ENCODE peak calls at places on chromosomes 7 and 10, in six cellular contexts. Z, O, I, U, E and M are unnamed samples.

GRCh38 chr7:157238087-157238486 is 98.7 kb upstream of the DNAJB6 start:
- DNase-seq in Z (peak; percentile 53), O (peak; percentile 37), I (peak; percentile 70), U (no peak), E (no peak), M (no peak)

GRCh38 chr7:149855368-149856305 is 17.5 kb downstream of the ZNF862 start:
- DNase-seq in Z (no peak), O (no peak), I (peak; percentile 73), U (no peak), E (peak; percentile 30), M (no peak)

GRCh38 chr10:131899116-131899690 is 1.6 kb upstream of the PPP2R2D start:
- DNase-seq in Z (no peak), O (no peak), I (no peak), U (no peak), E (no peak), M (no peak)

GRCh38 chr10:51357170-51357569 is 282.9 kb downstream of the PRKG1 start:
- DNase-seq in Z (no peak), O (no peak), I (no peak), U (no peak), E (no peak), M (no peak)

GRCh38 chr7:147759327-147759943 is 831.1 kb upstream of the C7orf33 start:
- DNase-seq in Z (peak; percentile 16), O (no peak), I (no peak), U (no peak), E (no peak), M (no peak)

GRCh38 chr10:25974897-25975459 is 40.9 kb downstream of the MYO3A start:
- DNase-seq in Z (no peak), O (no peak), I (no peak), U (peak; percentile 3), E (no peak), M (no peak)

GRCh38 chr10:59311025-59311424 is 51.3 kb downstream of the FAM13C start:
- DNase-seq in Z (no peak), O (no peak), I (no peak), U (no peak), E (no peak), M (no peak)

GRCh38 chr7:127591189-127591588 is 2.3 kb upstream of the FSCN3 start:
- DNase-seq in Z (no peak), O (no peak), I (no peak), U (no peak), E (no peak), M (no peak)

GRCh38 chr10:21724695-21725371 is 190.8 kb downstream of the MLLT10 start:
- DNase-seq in Z (peak; percentile 61), O (peak; percentile 94), I (peak; percentile 65), U (no peak), E (peak; percentile 98), M (peak; percentile 59)

GRCh38 chr7:32560075-32560474 is 64.8 kb downstream of the AVL9 start:
- DNase-seq in Z (no peak), O (no peak), I (no peak), U (no peak), E (no peak), M (no peak)

GRCh38 chr7:96304573-96304972 is 17.3 kb downstream of the SLC25A13 start:
- DNase-seq in Z (no peak), O (no peak), I (no peak), U (no peak), E (no peak), M (no peak)

GRCh38 chr7:39617010-39617409 is 6.4 kb upstream of the RALA start:
- DNase-seq in Z (no peak), O (no peak), I (no peak), U (no peak), E (no peak), M (no peak)

GRCh38 chr10:77448226-77448625 is 189.4 kb downstream of the KCNMA1 start:
- DNase-seq in Z (no peak), O (no peak), I (no peak), U (no peak), E (no peak), M (no peak)

GRCh38 chr7:129170373-129171021 is 17.9 kb upstream of the SMO start:
- DNase-seq in Z (no peak), O (no peak), I (no peak), U (no peak), E (no peak), M (no peak)

GRCh38 chr7:2887816-2888215 is 43.7 kb upstream of the GNA12 start:
- DNase-seq in Z (no peak), O (no peak), I (no peak), U (no peak), E (no peak), M (no peak)

GRCh38 chr7:2884161-2884560 is 40.1 kb upstream of the GNA12 start:
- DNase-seq in Z (no peak), O (no peak), I (no peak), U (no peak), E (no peak), M (no peak)

GRCh38 chr7:2886391-2886790 is 42.3 kb upstream of the GNA12 start:
- DNase-seq in Z (no peak), O (no peak), I (no peak), U (no peak), E (no peak), M (no peak)

GRCh38 chr7:2883101-2883500 is 39.0 kb upstream of the GNA12 start:
- DNase-seq in Z (no peak), O (no peak), I (no peak), U (no peak), E (no peak), M (no peak)

GRCh38 chr7:2886900-2887299 is 42.8 kb upstream of the GNA12 start:
- DNase-seq in Z (peak; percentile 91), O (peak; percentile 87), I (peak; percentile 69), U (no peak), E (peak; percentile 66), M (no peak)
- TF ChIP-seq CHD2 in Z (no peak), O (no peak), I (no peak), U (no peak), E (no peak), M (no peak)

GRCh38 chr7:18532813-18533212 is 37.3 kb downstream of the HDAC9 start:
- DNase-seq in Z (no peak), O (no peak), I (no peak), U (no peak), E (no peak), M (no peak)
- TF ChIP-seq CHD2 in Z (no peak), O (no peak), I (no peak), U (no peak), E (no peak), M (no peak)

GRCh38 chr10:84665883-84666463 is 337.6 kb downstream of the CCSER2 start:
- DNase-seq in Z (no peak), O (peak; percentile 20), I (peak; percentile 76), U (peak; percentile 61), E (peak; percentile 37), M (no peak)
- TF ChIP-seq CHD2 in Z (no peak), O (no peak), I (no peak), U (no peak), E (no peak), M (no peak)

GRCh38 chr10:3484306-3485187 is 300.5 kb downstream of the KLF6 start:
- DNase-seq in Z (no peak), O (no peak), I (no peak), U (no peak), E (no peak), M (peak; percentile 53)
- TF ChIP-seq CHD2 in Z (no peak), O (no peak), I (no peak), U (no peak), E (no peak), M (no peak)

GRCh38 chr7:45071528-45071927 is 17.2 kb downstream of the NACAD start:
- DNase-seq in Z (no peak), O (no peak), I (no peak), U (no peak), E (no peak), M (no peak)
- TF ChIP-seq CHD2 in Z (no peak), O (no peak), I (no peak), U (no peak), E (no peak), M (no peak)